ENCODE peak calls at places on chromosomes 3 and 15, in five cellular contexts. F, K, P, W and H are unnamed samples.

GRCh38 chr3:126212629-126213375 is 32.4 kb upstream of the ALDH1L1 start:
- DNase-seq in F (peak), K (no peak), P (peak), W (peak), H (no peak)

GRCh38 chr3:53174346-53175250 is 13.6 kb downstream of the PRKCD start:
- DNase-seq in F (peak), K (no peak), P (no peak), W (no peak), H (no peak)

GRCh38 chr15:67049351-67050044 is 15.9 kb upstream of the SMAD3 start:
- DNase-seq in F (no peak), K (no peak), P (no peak), W (no peak), H (no peak)

GRCh38 chr15:49428392-49429095 is 5.5 kb downstream of the FGF7 start:
- DNase-seq in F (no peak), K (no peak), P (no peak), W (no peak), H (no peak)

GRCh38 chr3:149277338-149277813 is 55.7 kb upstream of the CP start:
- DNase-seq in F (no peak), K (no peak), P (no peak), W (peak), H (no peak)

GRCh38 chr3:152159328-152159727 is 109.4 kb upstream of the MBNL1 start:
- DNase-seq in F (no peak), K (no peak), P (no peak), W (peak), H (no peak)

GRCh38 chr3:8996681-8997121 is 33.4 kb upstream of the RAD18 start:
- DNase-seq in F (no peak), K (no peak), P (peak), W (no peak), H (no peak)

GRCh38 chr3:114405202-114405601 is 111.4 kb downstream of the TIGIT start:
- DNase-seq in F (no peak), K (no peak), P (no peak), W (no peak), H (no peak)

GRCh38 chr15:32694222-32694983 is 23.4 kb upstream of the GREM1 start:
- DNase-seq in F (no peak), K (no peak), P (no peak), W (no peak), H (no peak)

GRCh38 chr15:68479870-68480269 is 47.9 kb upstream of the ITGA11 start:
- DNase-seq in F (no peak), K (no peak), P (no peak), W (no peak), H (no peak)

GRCh38 chr3:67386446-67386845 is 268.0 kb downstream of the SUCLG2 start:
- DNase-seq in F (no peak), K (no peak), P (no peak), W (no peak), H (no peak)

GRCh38 chr3:50486219-50486888 is 17.1 kb downstream of the CACNA2D2 start:
- DNase-seq in F (no peak), K (no peak), P (no peak), W (no peak), H (no peak)

GRCh38 chr15:101204744-101205535 is 46.9 kb downstream of the CHSY1 start:
- DNase-seq in F (no peak), K (no peak), P (no peak), W (no peak), H (no peak)

GRCh38 chr3:43753743-43754142 is 63.0 kb downstream of the ABHD5 start:
- DNase-seq in F (no peak), K (no peak), P (no peak), W (no peak), H (no peak)

GRCh38 chr15:83595191-83595590 is 58.7 kb upstream of the ADAMTSL3 start:
- DNase-seq in F (no peak), K (no peak), P (no peak), W (no peak), H (no peak)

GRCh38 chr3:187798126-187798525 is 52.9 kb upstream of the BCL6 start:
- DNase-seq in F (no peak), K (no peak), P (no peak), W (no peak), H (no peak)

GRCh38 chr3:183984749-183985729 is 32.6 kb downstream of the ABCC5 start:
- DNase-seq in F (no peak), K (no peak), P (no peak), W (no peak), H (no peak)

GRCh38 chr15:63917588-63918316 is 84.0 kb upstream of the HERC1 start:
- DNase-seq in F (no peak), K (no peak), P (no peak), W (no peak), H (no peak)

GRCh38 chr15:31391687-31392671 is 65.3 kb downstream of the KLF13 start:
- DNase-seq in F (peak), K (peak), P (peak), W (peak), H (no peak)

GRCh38 chr15:31389576-31389975 is 62.9 kb downstream of the KLF13 start:
- DNase-seq in F (no peak), K (peak), P (no peak), W (no peak), H (no peak)

GRCh38 chr15:31387483-31388118 is 61.0 kb downstream of the KLF13 start:
- DNase-seq in F (no peak), K (peak), P (no peak), W (no peak), H (no peak)

GRCh38 chr15:31390777-31391486 is 64.3 kb downstream of the KLF13 start:
- DNase-seq in F (no peak), K (peak), P (no peak), W (no peak), H (no peak)

GRCh38 chr15:31390029-31390428 is 63.4 kb downstream of the KLF13 start:
- DNase-seq in F (no peak), K (peak), P (no peak), W (no peak), H (no peak)
- TF ChIP-seq CTCF in F (no peak), K (no peak), P (no peak), W (no peak), H (no peak)

GRCh38 chr3:29156071-29156715 is 124.7 kb upstream of the RBMS3 start:
- DNase-seq in F (no peak), K (no peak), P (no peak), W (no peak), H (no peak)

GRCh38 chr3:29153811-29154210 is 127.1 kb upstream of the RBMS3 start:
- DNase-seq in F (no peak), K (no peak), P (no peak), W (no peak), H (no peak)

GRCh38 chr3:29152379-29152778 is 128.5 kb upstream of the RBMS3 start:
- DNase-seq in F (no peak), K (no peak), P (no peak), W (no peak), H (no peak)
- TF ChIP-seq CTCF in F (no peak), K (no peak), P (no peak), W (no peak), H (peak)

GRCh38 chr3:47513125-47513929 is at the start of gene ELP6:
- DNase-seq in F (peak), K (peak), P (peak), W (peak), H (peak)
- TF ChIP-seq CTCF in F (peak), K (peak), P (peak), W (peak), H (peak)

GRCh38 chr3:98018301-98018700 is 16.8 kb downstream of the GABRR3 start:
- DNase-seq in F (no peak), K (no peak), P (no peak), W (no peak), H (no peak)
- TF ChIP-seq CTCF in F (no peak), K (no peak), P (no peak), W (no peak), H (no peak)

GRCh38 chr3:3015472-3016089 is 94.6 kb downstream of the IL5RA start:
- DNase-seq in F (peak), K (no peak), P (no peak), W (no peak), H (no peak)
- TF ChIP-seq CTCF in F (peak), K (no peak), P (no peak), W (peak), H (peak)

GRCh38 chr3:119826714-119827113 is 44.8 kb downstream of the NR1I2 start:
- DNase-seq in F (no peak), K (no peak), P (no peak), W (no peak), H (no peak)
- TF ChIP-seq CTCF in F (no peak), K (no peak), P (no peak), W (no peak), H (no peak)